ENCODE peak calls at places on chromosomes 2 and 18, in four cellular contexts. S is left ventricle myocardium inferior, V is body of pancreas, J is Peyer's patch. C is an unnamed sample. For H3K4me1, the result is how much of the 10 kb centered on the place peaks cover.

GRCh38 chr2:102350118-102350793 is 5.3 kb upstream of the IL18R1 start:
- DNase-seq in S (no peak), V (no peak), J (no peak), C (no peak)

GRCh38 chr2:189763908-189764661 is 1.5 kb upstream of the OSGEPL1 start:
- DNase-seq in S (no peak), V (no peak), J (no peak), C (no peak)

GRCh38 chr2:223363085-223363484 is 239.1 kb downstream of the SCG2 start:
- DNase-seq in S (no peak), V (no peak), J (no peak), C (no peak)

GRCh38 chr2:191713837-191714236 is 35.9 kb downstream of the NABP1 start:
- DNase-seq in S (no peak), V (no peak), J (no peak), C (no peak)

GRCh38 chr2:164911832-164912231 is 43.5 kb downstream of the SLC38A11 start:
- DNase-seq in S (no peak), V (no peak), J (no peak), C (no peak)

GRCh38 chr18:12015697-12016062 is 34.4 kb downstream of the IMPA2 start:
- DNase-seq in S (peak), V (peak), J (peak), C (peak)

GRCh38 chr2:34602262-34602661 is 1003.2 kb upstream of the FAM98A start:
- DNase-seq in S (no peak), V (no peak), J (no peak), C (no peak)

GRCh38 chr18:78430171-78430857 is 549.3 kb upstream of the SALL3 start:
- DNase-seq in S (no peak), V (no peak), J (no peak), C (no peak)

GRCh38 chr18:8609711-8610441 is 639 bp downstream of the RAB12 start:
- DNase-seq in S (peak), V (peak), J (no peak), C (peak)

GRCh38 chr2:182049330-182049729 is 63.7 kb downstream of the PPP1R1C start:
- DNase-seq in S (no peak), V (no peak), J (no peak), C (no peak)

GRCh38 chr2:218961651-218962570 is 2.4 kb downstream of the CDK5R2 start:
- DNase-seq in S (no peak), V (no peak), J (no peak), C (no peak)

GRCh38 chr2:46647041-46647440 is 167.7 kb downstream of the TMEM247 start:
- DNase-seq in S (no peak), V (no peak), J (no peak), C (no peak)

GRCh38 chr2:46648141-46648742 is 168.9 kb downstream of the TMEM247 start:
- DNase-seq in S (no peak), V (no peak), J (no peak), C (no peak)

GRCh38 chr2:46650556-46651001 is 171.2 kb downstream of the TMEM247 start:
- DNase-seq in S (no peak), V (peak), J (peak), C (peak)

GRCh38 chr2:46651363-46652099 is 172.2 kb downstream of the TMEM247 start:
- DNase-seq in S (no peak), V (no peak), J (no peak), C (no peak)

DNA sequence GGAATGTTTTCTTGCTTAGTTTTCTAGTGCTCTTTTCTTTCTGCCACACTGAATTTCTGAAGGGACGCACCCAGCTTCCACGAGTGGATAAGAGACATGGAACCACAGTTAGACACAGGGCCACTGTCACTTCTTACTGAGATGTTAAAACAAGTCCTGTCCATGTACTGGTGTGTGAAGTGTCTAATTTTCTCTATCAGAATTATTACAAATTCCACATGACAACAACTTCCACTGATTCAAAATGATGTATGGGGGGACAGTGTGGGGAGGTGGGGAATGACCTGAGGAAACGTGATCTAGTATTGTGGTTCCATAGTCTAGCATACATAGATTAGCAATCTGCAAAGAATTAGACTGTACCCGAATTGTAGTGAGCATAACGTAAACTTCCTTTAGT is 169.6 kb downstream of the TMEM247 start:
- DNase-seq in S (no peak), V (no peak), J (no peak), C (no peak)
- H3K4me1 ChIP-seq in S (under half), V (under half), J (under half), C (under half)

DNA sequence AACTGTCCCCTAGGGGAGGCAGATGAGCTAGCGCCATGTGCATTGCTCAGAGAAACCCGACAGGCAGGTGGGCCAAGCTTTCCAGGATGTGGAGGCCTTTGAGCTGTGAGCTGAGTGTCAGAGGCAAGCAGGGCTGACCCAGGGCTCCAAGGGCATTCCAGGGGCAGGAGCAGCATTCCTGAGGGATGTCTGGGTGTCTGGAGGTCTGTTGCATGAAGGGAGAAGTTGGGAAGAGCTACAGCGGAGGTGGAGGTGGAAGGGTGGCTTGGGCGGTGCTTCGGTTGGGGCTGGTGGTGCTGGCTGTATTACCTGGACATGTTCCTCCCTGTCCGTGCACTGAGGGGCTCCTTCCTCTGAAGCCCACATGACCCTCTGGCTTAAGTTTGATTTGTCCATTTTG is 102.8 kb downstream of the RNF144A start:
- DNase-seq in S (no peak), V (no peak), J (no peak), C (no peak)
- H3K4me1 ChIP-seq in S (half or more), V (half or more), J (under half), C (under half)

DNA sequence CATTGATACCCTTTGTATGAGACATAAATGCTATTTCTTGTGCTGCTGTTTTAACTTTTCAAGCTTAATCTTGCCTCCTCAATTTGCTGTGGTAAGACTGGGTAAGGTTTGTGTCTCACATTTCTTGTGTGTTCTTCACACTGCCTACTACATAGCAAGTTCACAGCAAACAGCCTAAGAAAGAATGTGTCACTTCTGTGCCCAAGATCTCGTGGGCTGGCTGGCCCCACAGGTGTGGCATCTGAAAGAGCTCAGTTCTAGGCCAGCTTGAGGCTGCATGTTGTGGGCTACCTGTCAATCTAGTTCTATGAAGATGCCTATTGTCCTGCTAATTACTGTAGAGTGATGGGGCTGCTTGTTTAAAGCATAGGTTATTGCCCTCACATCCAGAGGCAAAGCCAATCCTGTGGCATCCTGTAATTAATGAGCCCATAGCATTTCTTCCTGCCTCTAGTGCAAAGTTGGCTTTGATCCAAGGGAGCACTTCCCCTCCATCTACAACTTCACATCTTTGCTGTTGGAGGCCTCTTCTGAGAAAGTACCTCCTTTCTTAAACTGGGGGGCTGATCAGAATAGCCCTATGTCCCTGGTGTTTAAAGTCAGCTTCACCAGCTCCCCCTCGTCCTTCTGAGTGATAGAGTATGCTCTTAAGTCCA is 40.9 kb upstream of the ASPRV1 start:
- DNase-seq in S (no peak), V (no peak), J (no peak), C (no peak)
- H3K4me1 ChIP-seq in S (under half), V (under half), J (under half), C (under half)

GRCh38 chr2:226011716-226012115 is 612.2 kb downstream of the NYAP2 start:
- DNase-seq in S (no peak), V (no peak), J (no peak), C (no peak)
- H3K4me1 ChIP-seq in S (under half), V (under half), J (under half), C (under half)

GRCh38 chr18:3257627-3258120 is 4.3 kb upstream of the MYL12B start:
- DNase-seq in S (no peak), V (no peak), J (no peak), C (no peak)
- H3K4me1 ChIP-seq in S (half or more), V (half or more), J (under half), C (under half)

GRCh38 chr2:142721015-142721414 is 156.4 kb upstream of the KYNU start:
- DNase-seq in S (no peak), V (no peak), J (no peak), C (no peak)
- H3K4me1 ChIP-seq in S (under half), V (under half), J (under half), C (under half)

GRCh38 chr2:157900684-157901083 is 24.6 kb upstream of the ACVR1 start:
- DNase-seq in S (no peak), V (no peak), J (no peak), C (no peak)
- H3K4me1 ChIP-seq in S (under half), V (under half), J (under half), C (under half)

GRCh38 chr2:237738255-237738654 is 60.3 kb upstream of the RBM44 start:
- DNase-seq in S (no peak), V (no peak), J (no peak), C (no peak)
- H3K4me1 ChIP-seq in S (half or more), V (under half), J (under half), C (under half)

GRCh38 chr2:101302016-101302415 is 6.5 kb downstream of the RNF149 start:
- DNase-seq in S (no peak), V (no peak), J (no peak), C (no peak)
- H3K4me1 ChIP-seq in S (half or more), V (half or more), J (under half), C (under half)

C was measured in right cardiac atrium.